ENCODE peak calls at places on chromosomes 12 and 14, in six cellular contexts. K is cardiac fibroblast, S is uterus, V is astrocyte of the spinal cord, T is fibroblast of lung, A is dorsolateral prefrontal cortex. P is an unnamed sample.

GRCh38 chr12:100360450-100360849 is 3.6 kb downstream of the SLC17A8 start:
- DNase-seq in A (no peak), V (no peak), K (no peak), T (no peak), S (no peak), P (no peak)

GRCh38 chr14:65415613-65416012 is 3.1 kb downstream of the FUT8 start:
- DNase-seq in S (no peak), K (no peak), A (no peak), T (no peak), V (no peak), P (no peak)

GRCh38 chr12:25598956-25599355 is 45.9 kb upstream of the LMNTD1 start:
- DNase-seq in S (no peak), T (no peak), V (no peak), A (no peak), K (no peak), P (no peak)

GRCh38 chr14:105880616-105881015 is 354.2 kb downstream of the TMEM121 start:
- DNase-seq in V (no peak), A (no peak), K (no peak), S (peak; percentile 7), T (no peak), P (no peak)

GRCh38 chr14:43729149-43729548 is 777.9 kb downstream of the FSCB start:
- DNase-seq in K (no peak), A (no peak), V (no peak), T (no peak), S (no peak), P (no peak)

GRCh38 chr12:93832126-93832525 is 155.0 kb downstream of the CRADD start:
- DNase-seq in T (peak; percentile 36), K (no peak), A (no peak), S (no peak), V (no peak), P (no peak)

GRCh38 chr12:94504386-94504785 is 44.7 kb upstream of the CEP83 start:
- DNase-seq in S (no peak), K (no peak), V (no peak), A (no peak), T (no peak), P (no peak)

GRCh38 chr12:130523863-130524614 is 186.4 kb downstream of the PIWIL1 start:
- DNase-seq in V (no peak), A (no peak), T (no peak), S (no peak), K (no peak), P (no peak)

GRCh38 chr12:129788506-129788905 is 115.3 kb downstream of the TMEM132D start:
- DNase-seq in A (no peak), T (peak; percentile 83), S (no peak), V (peak; percentile 65), K (no peak), P (no peak)

GRCh38 chr12:32074432-32074831 is 32.2 kb upstream of the BICD1 start:
- DNase-seq in V (no peak), K (no peak), A (no peak), S (no peak), T (no peak), P (no peak)

GRCh38 chr12:54299515-54300266 is 1.1 kb downstream of the NFE2 start:
- DNase-seq in S (no peak), T (no peak), K (peak; percentile 70), V (no peak), A (no peak), P (no peak)

GRCh38 chr14:75277796-75278421 is 719 bp upstream of the FOS start:
- DNase-seq in A (no peak), S (no peak), T (no peak), V (peak; percentile 73), K (peak; percentile 67), P (peak; percentile 78)

GRCh38 chr12:30769802-30770201 is 15.1 kb upstream of the CAPRIN2 start:
- DNase-seq in K (no peak), T (no peak), A (no peak), S (no peak), V (no peak), P (no peak)

GRCh38 chr14:73500360-73500759 is 9.6 kb downstream of the RIOX1 start:
- DNase-seq in K (no peak), T (no peak), A (no peak), V (no peak), S (no peak), P (no peak)

GRCh38 chr12:22879203-22879602 is 254.2 kb downstream of the ETNK1 start:
- DNase-seq in K (no peak), T (no peak), A (no peak), V (no peak), S (no peak), P (no peak)

GRCh38 chr12:152440-152839 is 61.5 kb downstream of the SLC6A12 start:
- DNase-seq in V (no peak), K (peak; percentile 62), S (no peak), T (no peak), A (no peak), P (peak; percentile 66)

GRCh38 chr12:89060133-89060532 is 292.2 kb downstream of the DUSP6 start:
- DNase-seq in S (no peak), T (no peak), K (no peak), V (peak; percentile 54), A (no peak), P (no peak)

GRCh38 chr12:51441583-51441982 is 17.0 kb downstream of the SLC4A8 start:
- DNase-seq in T (peak; percentile 90), V (peak; percentile 80), K (peak; percentile 81), A (no peak), S (no peak), P (peak; percentile 81)

GRCh38 chr12:63013302-63013701 is 78.4 kb upstream of the PPM1H start:
- DNase-seq in S (no peak), A (no peak), K (no peak), T (no peak), V (no peak), P (no peak)

GRCh38 chr14:36057452-36058142 is 118.9 kb downstream of the PTCSC3 start:
- DNase-seq in S (no peak), K (no peak), V (peak; percentile 21), A (no peak), T (peak; percentile 48), P (no peak)

GRCh38 chr12:52612431-52613290 is 5.7 kb downstream of the KRT73 start:
- DNase-seq in T (no peak), K (no peak), A (no peak), S (no peak), V (no peak), P (no peak)

GRCh38 chr14:74670726-74671125 is 42.2 kb downstream of the AREL1 start:
- DNase-seq in V (peak; percentile 63), K (peak; percentile 67), S (no peak), T (peak; percentile 86), A (no peak), P (peak; percentile 46)

GRCh38 chr12:109714141-109714912 is 702 bp downstream of the FAM222A start:
- DNase-seq in V (peak; percentile 31), S (peak; percentile 59), T (peak; percentile 45), A (no peak), K (peak; percentile 42), P (peak; percentile 42)

GRCh38 chr12:12467701-12468218 is 94.9 kb downstream of the DUSP16 start:
- DNase-seq in S (no peak), V (peak; percentile 28), T (peak; percentile 48), K (no peak), A (peak; percentile 47), P (no peak)

GRCh38 chr12:122855985-122856831 is 21.0 kb downstream of the HIP1R start:
- DNase-seq in V (no peak), K (no peak), S (no peak), A (no peak), T (no peak), P (no peak)
- TF ChIP-seq CTCF in V (no peak), K (no peak), S (no peak), A (no peak), T (no peak), P (no peak)

DNA sequence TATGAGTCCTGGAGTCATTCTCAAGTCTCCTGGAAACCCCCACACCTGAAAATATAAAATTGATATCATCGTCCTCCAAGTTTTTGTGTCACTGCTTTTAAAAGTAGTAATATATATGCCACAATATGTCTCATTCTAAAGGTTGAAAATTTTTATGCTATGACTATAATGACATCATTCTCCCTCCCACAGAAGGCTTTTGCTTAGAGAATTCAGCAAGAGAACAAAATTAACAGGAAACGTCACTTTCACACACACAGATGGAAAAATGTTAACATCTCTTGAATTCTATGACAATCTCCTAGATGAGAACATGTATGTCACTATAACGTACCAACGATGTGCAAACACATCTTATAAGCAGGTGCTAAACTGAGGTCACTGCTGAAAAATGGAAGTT is 498.3 kb downstream of the FOXG1 start:
- DNase-seq in T (peak; percentile 21), V (no peak), K (peak; percentile 36), A (no peak), S (no peak), P (no peak)
- H3K4me3 ChIP-seq in T (no peak overlapping the region), V (no peak overlapping the region), K (no peak overlapping the region), A (no peak overlapping the region), S (no peak overlapping the region), P (no peak overlapping the region)

DNA sequence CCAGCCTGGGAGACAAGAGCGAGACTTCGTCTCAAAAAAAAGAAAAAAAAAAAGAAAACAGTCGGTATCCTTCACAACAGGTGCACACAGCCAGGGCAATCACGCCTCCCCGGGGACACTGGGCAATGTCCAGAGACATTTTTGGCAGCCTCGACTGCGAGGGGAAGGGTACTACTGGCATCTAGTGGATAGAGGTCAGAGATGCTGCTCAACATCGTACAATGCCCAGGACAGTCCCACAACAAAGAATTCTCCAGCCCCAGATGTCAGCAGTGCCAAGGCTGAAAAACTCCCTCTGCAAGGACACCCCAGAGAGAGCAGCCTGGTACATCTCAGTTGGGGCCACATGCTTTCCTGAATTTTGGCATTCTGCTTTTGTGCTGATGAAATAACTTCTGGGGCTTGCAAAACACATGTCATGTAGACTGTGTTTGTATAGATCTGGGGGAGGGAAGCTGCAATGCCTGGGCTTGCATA is 21.5 kb downstream of the ALDH2 start:
- DNase-seq in K (peak; percentile 57), A (no peak), S (no peak), T (no peak), V (no peak), P (peak; percentile 86)
- TF ChIP-seq CTCF in K (peak; percentile 35), A (peak; percentile 37), S (no peak), T (peak; percentile 56), V (peak; percentile 13), P (peak; percentile 50)

GRCh38 chr14:96364911-96365310 is 1.6 kb downstream of the GSKIP start:
- DNase-seq in T (no peak), K (no peak), A (no peak), V (no peak), S (no peak), P (no peak)
- H3K4me3 ChIP-seq in T (peak overlapping the region; percentile 95), K (no peak overlapping the region), A (peak overlapping the region; percentile 99), V (no peak overlapping the region), S (no peak overlapping the region), P (no peak overlapping the region)

GRCh38 chr14:95334044-95334443 is 14.3 kb upstream of the CLMN start:
- DNase-seq in K (no peak), S (no peak), A (no peak), T (no peak), V (no peak), P (no peak)
- TF ChIP-seq CTCF in K (no peak), S (no peak), A (no peak), T (no peak), V (no peak), P (no peak)

GRCh38 chr14:100546051-100546443 is 41.2 kb downstream of the BEGAIN start:
- DNase-seq in A (no peak), V (no peak), S (peak; percentile 36), K (no peak), T (no peak), P (no peak)
- H3K4me3 ChIP-seq in A (no peak overlapping the region), V (no peak overlapping the region), S (no peak overlapping the region), K (no peak overlapping the region), T (peak overlapping the region; percentile 14), P (peak overlapping the region; percentile 25)